ENCODE peak calls at places on chromosome X, in eight cellular contexts. I is left lung; E is fibroblast of lung; N is colonic mucosa; X is mammary epithelial cell; P is CD8-positive, alpha-beta T cell; A is hepatocyte; O is A673. Q is an unnamed sample.
A peak's percentile ranks its signal among the peaks of the same experiment; 100 is the strongest.

GRCh38 chrX:39652336-39652735 is 445.4 kb downstream of the BCOR start:
- DNase-seq in I (no peak), E (no peak), N (peak; percentile 27), X (no peak), P (no peak), A (no peak), O (peak; percentile 27), Q (no peak)

GRCh38 chrX:19075754-19076153 is 46.5 kb downstream of the ADGRG2 start:
- DNase-seq in I (no peak), E (no peak), N (no peak), X (no peak), P (no peak), A (no peak), O (no peak), Q (no peak)

GRCh38 chrX:154032653-154033052 is 13.0 kb upstream of the IRAK1 start:
- DNase-seq in I (no peak), E (no peak), N (no peak), X (no peak), P (no peak), A (no peak), O (no peak), Q (no peak)

GRCh38 chrX:56765816-56766553 is 36.9 kb downstream of the NBDY start:
- DNase-seq in I (peak; percentile 8), E (no peak), N (peak; percentile 10), X (no peak), P (no peak), A (no peak), O (no peak), Q (peak; percentile 52)

GRCh38 chrX:53930513-53931380 is 113.5 kb downstream of the PHF8 start:
- DNase-seq in I (no peak), E (peak; percentile 68), N (no peak), X (no peak), P (no peak), A (peak; percentile 10), O (peak; percentile 3), Q (no peak)

GRCh38 chrX:154435171-154435733 is 1.7 kb upstream of the GDI1 start:
- DNase-seq in I (no peak), E (no peak), N (no peak), X (no peak), P (no peak), A (no peak), O (no peak), Q (no peak)

GRCh38 chrX:153438522-153438921 is 7.3 kb downstream of the TREX2 start:
- DNase-seq in I (no peak), E (peak; percentile 18), N (no peak), X (no peak), P (no peak), A (peak; percentile 39), O (peak; percentile 22), Q (no peak)

GRCh38 chrX:153966283-153966688 is 5.3 kb downstream of the HCFC1 start:
- DNase-seq in I (no peak), E (peak; percentile 69), N (no peak), X (no peak), P (no peak), A (no peak), O (no peak), Q (no peak)

GRCh38 chrX:75155830-75156525 is at the start of gene ABCB7:
- DNase-seq in I (peak; percentile 61), E (peak; percentile 76), N (peak; percentile 77), X (peak; percentile 64), P (peak; percentile 63), A (peak; percentile 79), O (peak; percentile 82), Q (no peak)

GRCh38 chrX:42109428-42109827 is 186.1 kb upstream of the CASK start:
- DNase-seq in I (no peak), E (no peak), N (no peak), X (no peak), P (no peak), A (no peak), O (no peak), Q (no peak)

GRCh38 chrX:46715521-46715920 is 43.4 kb downstream of the SLC9A7 start:
- DNase-seq in I (no peak), E (no peak), N (no peak), X (no peak), P (no peak), A (no peak), O (no peak), Q (no peak)
- H3K4me3 ChIP-seq in I (no peak overlapping the region), E (no peak overlapping the region), N (no peak overlapping the region), X (no peak overlapping the region), P (no peak overlapping the region), A (no peak overlapping the region), O (no peak overlapping the region), Q (no peak overlapping the region)

DNA sequence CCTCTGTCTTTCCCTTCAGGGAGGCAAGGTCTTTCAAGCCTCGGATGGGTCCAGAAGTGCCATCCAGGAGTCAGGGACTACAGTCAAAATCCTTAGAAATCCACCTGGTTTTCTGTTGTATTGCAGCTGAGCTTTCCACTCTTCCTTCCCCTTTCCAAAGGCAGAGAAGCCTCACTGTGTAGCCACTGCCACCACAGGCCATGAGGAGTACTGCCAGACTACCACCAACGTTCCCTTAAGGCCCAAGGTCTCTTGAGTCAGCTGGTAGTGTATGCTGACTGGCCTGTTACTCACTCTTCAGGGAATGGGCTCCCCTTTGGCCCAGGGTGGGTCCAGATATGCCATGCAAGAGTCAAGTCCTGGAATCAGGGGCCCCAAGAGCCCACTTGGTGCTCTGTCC is 1454.1 kb downstream of the PCDH19 start:
- DNase-seq in I (no peak), E (no peak), N (no peak), X (no peak), P (no peak), A (no peak), O (peak; percentile 0), Q (no peak)
- TF ChIP-seq CTCF in I (no peak), E (no peak), N (no peak), X (no peak), P (no peak), A (no peak), O (no peak), Q (no peak)

GRCh38 chrX:48489892-48490291 is 13.9 kb downstream of the FTSJ1 start:
- DNase-seq in I (no peak), E (no peak), N (no peak), X (no peak), P (no peak), A (no peak), O (no peak), Q (no peak)

GRCh38 chrX:48492293-48492910 is 16.4 kb upstream of the PORCN start:
- DNase-seq in I (no peak), E (no peak), N (no peak), X (no peak), P (no peak), A (no peak), O (no peak), Q (no peak)

GRCh38 chrX:48493890-48494364 is 14.9 kb upstream of the PORCN start:
- DNase-seq in I (no peak), E (peak; percentile 32), N (no peak), X (no peak), P (no peak), A (peak; percentile 52), O (peak; percentile 33), Q (no peak)

GRCh38 chrX:48490661-48491060 is 14.7 kb downstream of the FTSJ1 start:
- DNase-seq in I (no peak), E (peak; percentile 43), N (no peak), X (peak; percentile 77), P (no peak), A (no peak), O (no peak), Q (no peak)

DNA sequence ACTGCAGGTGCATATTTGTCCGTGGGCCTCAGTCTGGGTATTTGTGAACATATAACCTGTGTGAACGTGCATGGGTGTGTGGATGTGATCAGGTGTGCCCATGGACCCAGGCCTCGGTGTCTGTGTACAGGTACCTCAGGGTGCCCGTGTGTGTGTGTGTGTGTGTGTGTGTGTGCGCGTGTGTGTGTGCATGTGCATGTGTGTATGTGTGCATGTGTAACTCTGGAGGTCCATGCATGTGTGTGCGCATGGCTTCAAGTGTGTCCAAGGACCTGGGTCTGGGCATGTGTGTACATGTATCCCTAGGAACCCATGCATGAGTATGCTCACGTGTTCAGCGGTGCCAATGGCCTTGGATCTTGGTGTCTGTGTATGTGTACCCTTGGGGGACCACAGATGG is 15.8 kb downstream of the FTSJ1 start:
- DNase-seq in I (no peak), E (no peak), N (no peak), X (no peak), P (no peak), A (no peak), O (no peak), Q (no peak)
- H3K4me1 ChIP-seq in I (no peaks in the 10 kb centered on the region), E (peaks cover 2% of the 10 kb centered on the region), N (no peaks in the 10 kb centered on the region), X (peaks cover 42% of the 10 kb centered on the region), P (no peaks in the 10 kb centered on the region), A (no peaks in the 10 kb centered on the region), O (no peaks in the 10 kb centered on the region), Q (no peaks in the 10 kb centered on the region)

GRCh38 chrX:7996414-7996813 is 69.2 kb upstream of the PNPLA4 start:
- DNase-seq in I (no peak), E (peak; percentile 17), N (peak; percentile 39), X (peak; percentile 19), P (peak; percentile 13), A (peak; percentile 36), O (peak; percentile 50), Q (no peak)

GRCh38 chrX:7996851-7997250 is 69.6 kb upstream of the PNPLA4 start:
- DNase-seq in I (no peak), E (peak; percentile 8), N (no peak), X (no peak), P (no peak), A (no peak), O (no peak), Q (no peak)

GRCh38 chrX:7993873-7994272 is 66.7 kb upstream of the PNPLA4 start:
- DNase-seq in I (no peak), E (no peak), N (no peak), X (no peak), P (no peak), A (no peak), O (no peak), Q (no peak)
- H3K4me3 ChIP-seq in I (no peak overlapping the region), E (no peak overlapping the region), N (no peak overlapping the region), X (no peak overlapping the region), P (no peak overlapping the region), A (no peak overlapping the region), O (no peak overlapping the region), Q (no peak overlapping the region)

GRCh38 chrX:12378706-12379105 is 240.4 kb downstream of the FRMPD4 start:
- DNase-seq in I (no peak), E (peak; percentile 4), N (no peak), X (no peak), P (no peak), A (no peak), O (no peak), Q (no peak)
- TF ChIP-seq CTCF in I (no peak), E (no peak), N (no peak), X (no peak), P (no peak), A (no peak), O (no peak), Q (no peak)

GRCh38 chrX:2495595-2495994 is 5.2 kb downstream of the DHRSX start:
- DNase-seq in I (peak; percentile 10), E (no peak), N (no peak), X (no peak), P (no peak), A (no peak), O (no peak), Q (no peak)
- H3K4me1 ChIP-seq in I (peaks cover 33% of the 10 kb centered on the region), E (peaks cover 10% of the 10 kb centered on the region), N (peaks cover 10% of the 10 kb centered on the region), X (no peaks in the 10 kb centered on the region), P (peaks cover 12% of the 10 kb centered on the region), A (peaks cover 20% of the 10 kb centered on the region), O (peaks cover 37% of the 10 kb centered on the region), Q (peaks cover 7% of the 10 kb centered on the region)

GRCh38 chrX:108439434-108439883 is at the start of gene COL4A5:
- DNase-seq in I (peak; percentile 39), E (peak; percentile 94), N (no peak), X (peak; percentile 93), P (no peak), A (peak; percentile 72), O (peak; percentile 67), Q (peak; percentile 63)
- H3K4me3 ChIP-seq in I (peak within 1 kb of the TSS; percentile 36), E (peak within 1 kb of the TSS; percentile 93), N (no peak within 1 kb of the TSS), X (peak within 1 kb of the TSS; percentile 61), P (no peak within 1 kb of the TSS), A (peak within 1 kb of the TSS; percentile 48), O (peak within 1 kb of the TSS; percentile 33), Q (peak within 1 kb of the TSS; percentile 32)

Q was measured in ascending aorta.